ENCODE peak calls at places on chromosomes 16 and 17, in ten cellular contexts. I is endothelial cell; R is pancreas; B is mucosa of gallbladder; J is vagina; N is cardiac fibroblast; H is activated CD8-positive, alpha-beta memory T cell treated with anti-CD3 and anti-CD28 coated beads for 1 hour; W is upper lobe of right lung; G is activated effector memory CD4-positive, alpha-beta T cell treated with Interleukin-2 at 50 U/mL for 16 hours; X is B cell. D is an unnamed sample.

GRCh38 chr16:1100084-1100800 is 4.2 kb upstream of the C1QTNF8 start:
- DNase-seq in I (no peak), R (no peak), B (no peak), J (no peak), N (no peak), H (no peak), W (no peak), G (no peak), X (no peak), D (no peak)

GRCh38 chr16:54242199-54242598 is 44.4 kb downstream of the IRX3 start:
- DNase-seq in I (peak), R (no peak), B (no peak), J (no peak), N (no peak), H (no peak), W (no peak), G (no peak), X (no peak), D (peak)

GRCh38 chr16:77211880-77212735 is 12.9 kb downstream of the SYCE1L start:
- DNase-seq in I (peak), R (peak), B (no peak), J (no peak), N (peak), H (peak), W (peak), G (peak), X (peak), D (peak)

GRCh38 chr17:16962804-16963203 is 9.1 kb downstream of the TNFRSF13B start:
- DNase-seq in I (no peak), R (no peak), B (no peak), J (no peak), N (no peak), H (no peak), W (no peak), G (no peak), X (no peak), D (peak)

GRCh38 chr17:16286009-16286946 is 67.0 kb downstream of the CENPV start:
- DNase-seq in I (no peak), R (peak), B (peak), J (peak), N (peak), H (peak), W (peak), G (peak), X (peak), D (peak)

GRCh38 chr16:14111713-14112538 is 40.8 kb downstream of the MRTFB start:
- DNase-seq in I (no peak), R (peak), B (peak), J (no peak), N (peak), H (no peak), W (no peak), G (no peak), X (no peak), D (peak)

GRCh38 chr17:38875477-38876080 is 5.7 kb downstream of the LASP1 start:
- DNase-seq in I (no peak), R (no peak), B (no peak), J (no peak), N (no peak), H (no peak), W (no peak), G (no peak), X (no peak), D (no peak)

GRCh38 chr17:65473985-65474384 is 87.5 kb downstream of the AXIN2 start:
- DNase-seq in I (no peak), R (no peak), B (no peak), J (no peak), N (no peak), H (no peak), W (no peak), G (no peak), X (no peak), D (no peak)

GRCh38 chr17:83036666-83037065 is 42.7 kb upstream of the METRNL start:
- DNase-seq in I (no peak), R (no peak), B (no peak), J (no peak), N (no peak), H (no peak), W (peak), G (no peak), X (no peak), D (no peak)

GRCh38 chr16:17416461-17417221 is 54.1 kb downstream of the XYLT1 start:
- DNase-seq in I (no peak), R (no peak), B (peak), J (no peak), N (peak), H (peak), W (peak), G (peak), X (peak), D (no peak)

GRCh38 chr17:75561927-75562603 is 25.5 kb upstream of the MYO15B start:
- DNase-seq in I (no peak), R (no peak), B (no peak), J (no peak), N (peak), H (no peak), W (no peak), G (no peak), X (no peak), D (peak)

GRCh38 chr17:82243648-82244412 is 15.0 kb downstream of the SLC16A3 start:
- DNase-seq in I (no peak), R (no peak), B (no peak), J (no peak), N (peak), H (no peak), W (no peak), G (no peak), X (no peak), D (peak)

GRCh38 chr17:61837175-61838051 is 25.9 kb downstream of the BRIP1 start:
- DNase-seq in I (peak), R (peak), B (peak), J (no peak), N (peak), H (peak), W (no peak), G (no peak), X (peak), D (peak)

GRCh38 chr17:77145635-77146632 is 5.2 kb downstream of the SEC14L1 start:
- DNase-seq in I (no peak), R (peak), B (peak), J (no peak), N (peak), H (no peak), W (peak), G (no peak), X (no peak), D (peak)

GRCh38 chr17:77280304-77280910 is 139.6 kb downstream of the SEC14L1 start:
- DNase-seq in I (no peak), R (no peak), B (no peak), J (no peak), N (peak), H (no peak), W (peak), G (no peak), X (no peak), D (peak)

GRCh38 chr16:86865866-86866675 is 287.7 kb downstream of the FOXL1 start:
- DNase-seq in I (no peak), R (peak), B (no peak), J (no peak), N (peak), H (no peak), W (peak), G (no peak), X (no peak), D (peak)

GRCh38 chr17:49519781-49520180 is 24.7 kb downstream of the NGFR start:
- DNase-seq in I (no peak), R (no peak), B (no peak), J (no peak), N (no peak), H (no peak), W (no peak), G (no peak), X (peak), D (no peak)

GRCh38 chr16:84975522-84975921 is 35.8 kb downstream of the ZDHHC7 start:
- DNase-seq in I (no peak), R (no peak), B (no peak), J (no peak), N (no peak), H (no peak), W (no peak), G (no peak), X (no peak), D (no peak)

GRCh38 chr17:30573603-30574175 is 96.5 kb downstream of the GOSR1 start:
- DNase-seq in I (no peak), R (no peak), B (no peak), J (no peak), N (no peak), H (no peak), W (peak), G (no peak), X (no peak), D (no peak)

GRCh38 chr17:82752371-82753200 is 721 bp downstream of the TBCD start:
- DNase-seq in I (peak), R (peak), B (no peak), J (no peak), N (peak), H (no peak), W (peak), G (no peak), X (peak), D (no peak)

GRCh38 chr17:55479903-55480302 is 31.3 kb downstream of the SMIM36 start:
- DNase-seq in I (no peak), R (no peak), B (no peak), J (peak), N (no peak), H (no peak), W (no peak), G (no peak), X (no peak), D (no peak)

GRCh38 chr17:65572581-65573282 is 11.3 kb upstream of the AXIN2 start:
- DNase-seq in I (no peak), R (no peak), B (no peak), J (no peak), N (no peak), H (no peak), W (no peak), G (no peak), X (no peak), D (no peak)

GRCh38 chr17:56532926-56533325 is 60.6 kb upstream of the NOG start:
- DNase-seq in I (no peak), R (no peak), B (no peak), J (no peak), N (no peak), H (no peak), W (no peak), G (no peak), X (no peak), D (no peak)